ENCODE peak calls at places on chromosomes 1 and 21, in ten cellular contexts. One of them, this sample, is unnamed.

GRCh38 chr1:108041360-108042143 is 76.6 kb upstream of the VAV3 start:
- DNase-seq in GM06990: peak; percentile 13
- DNase-seq in upper lobe of right lung: no peak
- DNase-seq in type B pancreatic cell: no peak
- DNase-seq in bronchial epithelial cell: no peak
- DNase-seq in cardiac muscle cell: peak; percentile 29
- DNase-seq in mesothelial cell of epicardium: no peak
- DNase-seq in lower leg skin: peak; percentile 45
- DNase-seq in GM13976: no peak
- DNase-seq in AG09319: no peak
- DNase-seq in this sample: no peak

GRCh38 chr1:235817101-235817725 is 49.5 kb downstream of the LYST start:
- DNase-seq in mesothelial cell of epicardium: no peak
- DNase-seq in type B pancreatic cell: no peak
- DNase-seq in upper lobe of right lung: no peak
- DNase-seq in lower leg skin: no peak
- DNase-seq in AG09319: no peak
- DNase-seq in bronchial epithelial cell: no peak
- DNase-seq in GM06990: no peak
- DNase-seq in cardiac muscle cell: no peak
- DNase-seq in GM13976: no peak
- DNase-seq in this sample: no peak

GRCh38 chr21:33988237-33988835 is 72.7 kb upstream of the ATP5PO start:
- DNase-seq in cardiac muscle cell: no peak
- DNase-seq in bronchial epithelial cell: no peak
- DNase-seq in lower leg skin: no peak
- DNase-seq in upper lobe of right lung: no peak
- DNase-seq in GM06990: no peak
- DNase-seq in GM13976: no peak
- DNase-seq in type B pancreatic cell: no peak
- DNase-seq in AG09319: no peak
- DNase-seq in mesothelial cell of epicardium: no peak
- DNase-seq in this sample: no peak

GRCh38 chr1:5367306-5367705 is 624.9 kb downstream of the NPHP4 start:
- DNase-seq in cardiac muscle cell: no peak
- DNase-seq in GM06990: no peak
- DNase-seq in upper lobe of right lung: no peak
- DNase-seq in type B pancreatic cell: no peak
- DNase-seq in bronchial epithelial cell: no peak
- DNase-seq in GM13976: no peak
- DNase-seq in AG09319: no peak
- DNase-seq in lower leg skin: no peak
- DNase-seq in mesothelial cell of epicardium: no peak
- DNase-seq in this sample: no peak

GRCh38 chr1:59685101-59685500 is 129.6 kb upstream of the HOOK1 start:
- DNase-seq in lower leg skin: no peak
- DNase-seq in bronchial epithelial cell: no peak
- DNase-seq in GM13976: no peak
- DNase-seq in upper lobe of right lung: no peak
- DNase-seq in mesothelial cell of epicardium: no peak
- DNase-seq in AG09319: no peak
- DNase-seq in GM06990: no peak
- DNase-seq in cardiac muscle cell: no peak
- DNase-seq in type B pancreatic cell: no peak
- DNase-seq in this sample: peak; percentile 41

GRCh38 chr1:226624526-226624925 is 76.0 kb downstream of the STUM start:
- DNase-seq in GM06990: no peak
- DNase-seq in mesothelial cell of epicardium: no peak
- DNase-seq in AG09319: no peak
- DNase-seq in upper lobe of right lung: no peak
- DNase-seq in cardiac muscle cell: peak; percentile 13
- DNase-seq in bronchial epithelial cell: peak; percentile 67
- DNase-seq in lower leg skin: no peak
- DNase-seq in GM13976: no peak
- DNase-seq in type B pancreatic cell: no peak
- DNase-seq in this sample: peak; percentile 95

GRCh38 chr21:32886339-32886738 is 114.8 kb upstream of the PAXBP1 start:
- DNase-seq in upper lobe of right lung: no peak
- DNase-seq in cardiac muscle cell: no peak
- DNase-seq in mesothelial cell of epicardium: no peak
- DNase-seq in AG09319: no peak
- DNase-seq in lower leg skin: no peak
- DNase-seq in bronchial epithelial cell: no peak
- DNase-seq in GM13976: no peak
- DNase-seq in type B pancreatic cell: no peak
- DNase-seq in GM06990: no peak
- DNase-seq in this sample: no peak

GRCh38 chr1:19824541-19824940 is 9.5 kb upstream of the RNF186 start:
- DNase-seq in type B pancreatic cell: no peak
- DNase-seq in bronchial epithelial cell: no peak
- DNase-seq in lower leg skin: no peak
- DNase-seq in GM06990: no peak
- DNase-seq in upper lobe of right lung: no peak
- DNase-seq in mesothelial cell of epicardium: no peak
- DNase-seq in cardiac muscle cell: peak; percentile 20
- DNase-seq in GM13976: no peak
- DNase-seq in AG09319: no peak
- DNase-seq in this sample: no peak

GRCh38 chr1:231421971-231422797 is at the start of gene EGLN1:
- DNase-seq in upper lobe of right lung: peak; percentile 95
- DNase-seq in lower leg skin: peak; percentile 61
- DNase-seq in AG09319: peak; percentile 51
- DNase-seq in cardiac muscle cell: peak; percentile 93
- DNase-seq in GM06990: peak; percentile 94
- DNase-seq in GM13976: peak; percentile 93
- DNase-seq in bronchial epithelial cell: peak; percentile 77
- DNase-seq in mesothelial cell of epicardium: peak; percentile 85
- DNase-seq in type B pancreatic cell: peak; percentile 91
- DNase-seq in this sample: peak; percentile 89

GRCh38 chr1:56123421-56123820 is 455.9 kb downstream of the PLPP3 start:
- DNase-seq in bronchial epithelial cell: no peak
- DNase-seq in AG09319: no peak
- DNase-seq in lower leg skin: no peak
- DNase-seq in GM06990: no peak
- DNase-seq in GM13976: no peak
- DNase-seq in type B pancreatic cell: no peak
- DNase-seq in cardiac muscle cell: peak; percentile 17
- DNase-seq in mesothelial cell of epicardium: no peak
- DNase-seq in upper lobe of right lung: no peak
- DNase-seq in this sample: no peak

GRCh38 chr21:35616090-35616489 is 444.2 kb downstream of the SETD4 start:
- DNase-seq in GM06990: no peak
- DNase-seq in bronchial epithelial cell: peak; percentile 76
- DNase-seq in mesothelial cell of epicardium: no peak
- DNase-seq in GM13976: no peak
- DNase-seq in type B pancreatic cell: no peak
- DNase-seq in cardiac muscle cell: peak; percentile 78
- DNase-seq in lower leg skin: no peak
- DNase-seq in AG09319: peak; percentile 61
- DNase-seq in upper lobe of right lung: no peak
- DNase-seq in this sample: peak; percentile 59

GRCh38 chr1:24801169-24801568 is 55.9 kb downstream of the CLIC4 start:
- DNase-seq in bronchial epithelial cell: no peak
- DNase-seq in cardiac muscle cell: no peak
- DNase-seq in AG09319: no peak
- DNase-seq in upper lobe of right lung: no peak
- DNase-seq in mesothelial cell of epicardium: no peak
- DNase-seq in GM06990: no peak
- DNase-seq in GM13976: no peak
- DNase-seq in type B pancreatic cell: no peak
- DNase-seq in lower leg skin: no peak
- DNase-seq in this sample: no peak

GRCh38 chr21:46064870-46065214 is 33.1 kb upstream of the COL6A2 start:
- DNase-seq in cardiac muscle cell: no peak
- DNase-seq in upper lobe of right lung: peak; percentile 56
- DNase-seq in type B pancreatic cell: peak; percentile 68
- DNase-seq in GM06990: no peak
- DNase-seq in mesothelial cell of epicardium: no peak
- DNase-seq in lower leg skin: no peak
- DNase-seq in GM13976: no peak
- DNase-seq in bronchial epithelial cell: no peak
- DNase-seq in AG09319: no peak
- DNase-seq in this sample: no peak

GRCh38 chr21:25733859-25734653 is 648 bp downstream of the ATP5PF start:
- DNase-seq in lower leg skin: peak; percentile 20
- DNase-seq in bronchial epithelial cell: peak; percentile 18
- DNase-seq in GM06990: no peak
- DNase-seq in upper lobe of right lung: peak; percentile 72
- DNase-seq in AG09319: no peak
- DNase-seq in type B pancreatic cell: peak; percentile 70
- DNase-seq in cardiac muscle cell: peak; percentile 27
- DNase-seq in mesothelial cell of epicardium: peak; percentile 60
- DNase-seq in GM13976: peak; percentile 40
- DNase-seq in this sample: peak; percentile 27

GRCh38 chr1:243316366-243316989 is 60.6 kb downstream of the SDCCAG8 start:
- DNase-seq in upper lobe of right lung: no peak
- DNase-seq in GM13976: no peak
- DNase-seq in GM06990: no peak
- DNase-seq in AG09319: no peak
- DNase-seq in cardiac muscle cell: no peak
- DNase-seq in bronchial epithelial cell: no peak
- DNase-seq in lower leg skin: no peak
- DNase-seq in type B pancreatic cell: no peak
- DNase-seq in mesothelial cell of epicardium: peak; percentile 39
- DNase-seq in this sample: no peak

GRCh38 chr1:235295902-235296350 is 32.1 kb downstream of the ARID4B start:
- DNase-seq in bronchial epithelial cell: peak; percentile 69
- DNase-seq in lower leg skin: no peak
- DNase-seq in mesothelial cell of epicardium: no peak
- DNase-seq in GM06990: no peak
- DNase-seq in AG09319: no peak
- DNase-seq in upper lobe of right lung: no peak
- DNase-seq in type B pancreatic cell: no peak
- DNase-seq in cardiac muscle cell: peak; percentile 30
- DNase-seq in GM13976: no peak
- DNase-seq in this sample: peak; percentile 57

GRCh38 chr1:116356673-116357072 is 16.4 kb upstream of the ATP1A1 start:
- DNase-seq in bronchial epithelial cell: peak; percentile 54
- DNase-seq in AG09319: no peak
- DNase-seq in type B pancreatic cell: no peak
- DNase-seq in cardiac muscle cell: peak; percentile 69
- DNase-seq in GM06990: no peak
- DNase-seq in lower leg skin: no peak
- DNase-seq in mesothelial cell of epicardium: no peak
- DNase-seq in GM13976: no peak
- DNase-seq in upper lobe of right lung: no peak
- DNase-seq in this sample: peak; percentile 46

GRCh38 chr1:150567341-150567716 is 12.1 kb downstream of the MCL1 start:
- DNase-seq in GM13976: peak; percentile 66
- DNase-seq in type B pancreatic cell: no peak
- DNase-seq in cardiac muscle cell: peak; percentile 64
- DNase-seq in upper lobe of right lung: peak; percentile 69
- DNase-seq in mesothelial cell of epicardium: no peak
- DNase-seq in AG09319: no peak
- DNase-seq in GM06990: peak; percentile 85
- DNase-seq in bronchial epithelial cell: no peak
- DNase-seq in lower leg skin: peak; percentile 28
- DNase-seq in this sample: peak; percentile 21
- TF ChIP-seq CTCF in GM13976: no peak
- TF ChIP-seq CTCF in type B pancreatic cell: no peak
- TF ChIP-seq CTCF in cardiac muscle cell: no peak
- TF ChIP-seq CTCF in upper lobe of right lung: no peak
- TF ChIP-seq CTCF in mesothelial cell of epicardium: no peak
- TF ChIP-seq CTCF in AG09319: no peak
- TF ChIP-seq CTCF in GM06990: no peak
- TF ChIP-seq CTCF in bronchial epithelial cell: no peak
- TF ChIP-seq CTCF in lower leg skin: no peak
- TF ChIP-seq CTCF in this sample: no peak

DNA sequence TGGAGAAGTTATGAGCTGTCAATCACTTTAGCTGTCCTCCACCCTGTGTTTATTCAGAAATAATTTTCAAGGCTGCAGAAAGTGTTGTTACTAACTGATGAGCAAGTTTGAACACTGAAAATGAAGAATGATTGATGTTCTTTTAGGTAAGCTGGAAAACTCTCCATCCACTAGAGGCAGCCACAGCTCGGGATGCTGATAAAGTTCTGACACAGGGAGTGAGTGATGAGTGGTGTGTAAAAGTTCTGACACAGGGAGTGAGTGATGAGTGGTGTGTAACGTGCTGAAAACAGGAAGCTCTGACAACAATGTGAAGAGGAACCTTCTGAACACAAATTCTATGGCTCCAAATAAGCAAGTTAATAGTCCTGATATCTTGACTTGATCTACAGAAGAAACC is 197.5 kb upstream of the PTBP2 start:
- DNase-seq in lower leg skin: no peak
- DNase-seq in cardiac muscle cell: no peak
- DNase-seq in GM13976: no peak
- DNase-seq in bronchial epithelial cell: no peak
- DNase-seq in type B pancreatic cell: no peak
- DNase-seq in AG09319: no peak
- DNase-seq in GM06990: no peak
- DNase-seq in upper lobe of right lung: no peak
- DNase-seq in mesothelial cell of epicardium: no peak
- DNase-seq in this sample: no peak
- TF ChIP-seq CTCF in lower leg skin: no peak
- TF ChIP-seq CTCF in cardiac muscle cell: no peak
- TF ChIP-seq CTCF in GM13976: no peak
- TF ChIP-seq CTCF in bronchial epithelial cell: no peak
- TF ChIP-seq CTCF in type B pancreatic cell: no peak
- TF ChIP-seq CTCF in AG09319: no peak
- TF ChIP-seq CTCF in GM06990: no peak
- TF ChIP-seq CTCF in upper lobe of right lung: no peak
- TF ChIP-seq CTCF in mesothelial cell of epicardium: no peak
- TF ChIP-seq CTCF in this sample: peak; percentile 8

GRCh38 chr1:35857830-35858229 is 25.2 kb upstream of the AGO1 start:
- DNase-seq in bronchial epithelial cell: peak; percentile 12
- DNase-seq in cardiac muscle cell: peak; percentile 60
- DNase-seq in mesothelial cell of epicardium: no peak
- DNase-seq in GM13976: peak; percentile 29
- DNase-seq in upper lobe of right lung: no peak
- DNase-seq in lower leg skin: no peak
- DNase-seq in type B pancreatic cell: no peak
- DNase-seq in AG09319: no peak
- DNase-seq in GM06990: no peak
- DNase-seq in this sample: peak; percentile 32
- TF ChIP-seq CTCF in bronchial epithelial cell: peak; percentile 24
- TF ChIP-seq CTCF in cardiac muscle cell: peak; percentile 31
- TF ChIP-seq CTCF in mesothelial cell of epicardium: no peak
- TF ChIP-seq CTCF in GM13976: no peak
- TF ChIP-seq CTCF in upper lobe of right lung: peak; percentile 23
- TF ChIP-seq CTCF in lower leg skin: no peak
- TF ChIP-seq CTCF in type B pancreatic cell: peak; percentile 44
- TF ChIP-seq CTCF in AG09319: peak; percentile 5
- TF ChIP-seq CTCF in GM06990: peak; percentile 33
- TF ChIP-seq CTCF in this sample: peak; percentile 19

GRCh38 chr1:215076312-215076711 is 6.2 kb upstream of the KCNK2 start:
- DNase-seq in upper lobe of right lung: no peak
- DNase-seq in cardiac muscle cell: peak; percentile 66
- DNase-seq in bronchial epithelial cell: peak; percentile 66
- DNase-seq in lower leg skin: no peak
- DNase-seq in mesothelial cell of epicardium: no peak
- DNase-seq in type B pancreatic cell: no peak
- DNase-seq in GM06990: no peak
- DNase-seq in AG09319: no peak
- DNase-seq in GM13976: peak; percentile 15
- DNase-seq in this sample: peak; percentile 80
- TF ChIP-seq CTCF in upper lobe of right lung: no peak
- TF ChIP-seq CTCF in cardiac muscle cell: peak; percentile 55
- TF ChIP-seq CTCF in bronchial epithelial cell: peak; percentile 66
- TF ChIP-seq CTCF in lower leg skin: no peak
- TF ChIP-seq CTCF in mesothelial cell of epicardium: no peak
- TF ChIP-seq CTCF in type B pancreatic cell: peak; percentile 39
- TF ChIP-seq CTCF in GM06990: peak; percentile 56
- TF ChIP-seq CTCF in AG09319: peak; percentile 30
- TF ChIP-seq CTCF in GM13976: peak; percentile 29
- TF ChIP-seq CTCF in this sample: peak; percentile 73

This sample was measured in epithelial cell of esophagus.